ENCODE peak calls at places on chromosomes 13 and 19, in seven cellular contexts. E, P, J, S, H, K and C are unnamed samples. For H3K4me1, the result is how much of the 10 kb centered on the place peaks cover.

GRCh38 chr13:113166266-113166665 is 7.8 kb downstream of the PROZ start:
- DNase-seq in E (no peak), P (no peak), J (no peak), S (no peak), H (no peak), K (no peak), C (no peak)

GRCh38 chr13:71587193-71587592 is 279.8 kb downstream of the DACH1 start:
- DNase-seq in E (no peak), P (no peak), J (no peak), S (no peak), H (no peak), K (no peak), C (no peak)

GRCh38 chr13:62360609-62361008 is 945.0 kb upstream of the PCDH20 start:
- DNase-seq in E (no peak), P (no peak), J (no peak), S (no peak), H (no peak), K (no peak), C (no peak)

GRCh38 chr13:89113744-89114143 is 1442.6 kb downstream of the SLITRK5 start:
- DNase-seq in E (no peak), P (no peak), J (no peak), S (no peak), H (no peak), K (no peak), C (no peak)

GRCh38 chr19:56637976-56638555 is 4.9 kb upstream of the SMIM17 start:
- DNase-seq in E (peak), P (peak), J (peak), S (peak), H (no peak), K (peak), C (peak)

GRCh38 chr19:57362419-57362818 is 932 bp upstream of the TRAPPC2B start:
- DNase-seq in E (no peak), P (no peak), J (no peak), S (no peak), H (no peak), K (no peak), C (no peak)

GRCh38 chr13:103222683-103223082 is 156.5 kb upstream of the SLC10A2 start:
- DNase-seq in E (no peak), P (no peak), J (peak), S (no peak), H (no peak), K (no peak), C (no peak)

GRCh38 chr19:6412111-6412999 is 12.3 kb downstream of the KHSRP start:
- DNase-seq in E (peak), P (peak), J (no peak), S (peak), H (no peak), K (no peak), C (no peak)

GRCh38 chr19:17648097-17648660 is 40.0 kb downstream of the UNC13A start:
- DNase-seq in E (no peak), P (no peak), J (no peak), S (no peak), H (no peak), K (no peak), C (no peak)

GRCh38 chr19:2477141-2477710 is 1.3 kb downstream of the GADD45B start:
- DNase-seq in E (peak), P (peak), J (no peak), S (peak), H (no peak), K (peak), C (no peak)

GRCh38 chr19:1085676-1086442 is 9.3 kb downstream of the POLR2E start:
- DNase-seq in E (no peak), P (no peak), J (no peak), S (no peak), H (no peak), K (no peak), C (peak)

GRCh38 chr13:96575423-96576320 is 418.6 kb downstream of the OXGR1 start:
- DNase-seq in E (no peak), P (no peak), J (no peak), S (no peak), H (no peak), K (no peak), C (no peak)

GRCh38 chr13:80533175-80533574 is 192.2 kb upstream of the SPRY2 start:
- DNase-seq in E (no peak), P (no peak), J (no peak), S (no peak), H (no peak), K (no peak), C (no peak)

GRCh38 chr13:91132786-91133185 is 214.7 kb upstream of the MIR17HG start:
- DNase-seq in E (no peak), P (no peak), J (no peak), S (no peak), H (no peak), K (peak), C (no peak)

GRCh38 chr13:27954406-27954851 is 14.7 kb downstream of the CDX2 start:
- DNase-seq in E (peak), P (peak), J (no peak), S (peak), H (no peak), K (peak), C (no peak)

GRCh38 chr13:26280295-26280694 is 26.4 kb downstream of the CDK8 start:
- DNase-seq in E (no peak), P (no peak), J (peak), S (no peak), H (no peak), K (peak), C (no peak)

GRCh38 chr13:104854698-104855097 is 1680.8 kb downstream of the EFNB2 start:
- DNase-seq in E (no peak), P (no peak), J (no peak), S (no peak), H (no peak), K (no peak), C (no peak)

GRCh38 chr19:7744871-7745270 is 2.5 kb downstream of the CD209 start:
- DNase-seq in E (no peak), P (no peak), J (no peak), S (no peak), H (no peak), K (no peak), C (no peak)

GRCh38 chr19:6060600-6061391 is 49.5 kb downstream of the RFX2 start:
- DNase-seq in E (peak), P (peak), J (peak), S (peak), H (no peak), K (peak), C (no peak)

GRCh38 chr13:114131581-114132418 is 623 bp downstream of the RASA3 start:
- DNase-seq in E (no peak), P (no peak), J (peak), S (peak), H (no peak), K (peak), C (peak)

GRCh38 chr13:96781141-96781540 is 213.1 kb downstream of the OXGR1 start:
- DNase-seq in E (no peak), P (peak), J (no peak), S (no peak), H (peak), K (peak), C (no peak)

GRCh38 chr13:45413826-45414312 is 4.3 kb downstream of the SLC25A30 start:
- DNase-seq in E (no peak), P (no peak), J (no peak), S (no peak), H (no peak), K (peak), C (no peak)

GRCh38 chr19:7356899-7357627 is 8.3 kb downstream of the ARHGEF18 start:
- DNase-seq in E (no peak), P (no peak), J (no peak), S (no peak), H (no peak), K (no peak), C (no peak)

GRCh38 chr13:96632536-96633320 is 361.5 kb downstream of the OXGR1 start:
- DNase-seq in E (no peak), P (no peak), J (no peak), S (no peak), H (no peak), K (no peak), C (no peak)

GRCh38 chr19:23395041-23395721 is at the start of gene ZNF91:
- DNase-seq in E (peak), P (peak), J (peak), S (peak), H (peak), K (peak), C (peak)

GRCh38 chr13:43572601-43573360 is 214.0 kb downstream of the ENOX1 start:
- DNase-seq in E (no peak), P (no peak), J (peak), S (no peak), H (no peak), K (peak), C (peak)

GRCh38 chr19:58578430-58578925 is 5.3 kb upstream of the MZF1 start:
- DNase-seq in E (no peak), P (peak), J (no peak), S (no peak), H (no peak), K (no peak), C (no peak)

GRCh38 chr13:40969169-40969901 is 49.8 kb downstream of the ELF1 start:
- DNase-seq in E (no peak), P (no peak), J (no peak), S (no peak), H (no peak), K (no peak), C (no peak)
- H3K27ac ChIP-seq in E (no peak), P (no peak), J (no peak), S (no peak), H (no peak), K (no peak), C (no peak)

GRCh38 chr13:32199168-32199567 is 116.0 kb downstream of the ZAR1L start:
- DNase-seq in E (no peak), P (no peak), J (no peak), S (no peak), H (no peak), K (no peak), C (no peak)
- H3K4me1 ChIP-seq in E (under half), P (under half), J (under half), S (under half), H (under half), K (under half), C (under half)

GRCh38 chr13:21342699-21343442 is 116.2 kb downstream of the ZDHHC20 start:
- DNase-seq in E (no peak), P (no peak), J (no peak), S (no peak), H (no peak), K (no peak), C (no peak)
- H3K27ac ChIP-seq in E (no peak), P (no peak), J (no peak), S (no peak), H (no peak), K (no peak), C (no peak)

GRCh38 chr13:24267283-24267682 is 42.1 kb upstream of the C1QTNF9 start:
- DNase-seq in E (no peak), P (peak), J (no peak), S (no peak), H (no peak), K (peak), C (no peak)
- H3K4me1 ChIP-seq in E (under half), P (half or more), J (under half), S (half or more), H (under half), K (under half), C (under half)

DNA sequence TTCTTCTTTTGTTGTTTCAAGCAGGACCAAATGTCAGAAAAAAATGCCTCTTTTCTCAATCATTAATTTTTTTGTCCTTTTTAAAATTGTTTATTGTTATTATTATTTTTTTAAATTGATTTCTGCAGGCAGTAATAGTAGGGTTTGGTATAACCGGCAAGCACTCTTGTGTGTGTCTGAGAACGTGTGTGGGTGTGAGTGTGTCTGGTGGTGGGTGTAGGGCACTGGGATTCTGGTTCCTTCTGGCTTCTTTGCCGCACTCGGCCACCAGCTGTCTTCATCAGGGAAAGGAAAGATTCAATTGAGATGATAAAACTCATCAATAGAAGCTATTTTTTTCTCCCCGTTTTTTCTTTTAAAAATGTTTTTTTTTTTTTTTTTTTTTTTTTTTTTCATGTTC is 56.4 kb downstream of the IER2 start:
- DNase-seq in E (no peak), P (no peak), J (no peak), S (no peak), H (no peak), K (no peak), C (no peak)
- H3K27ac ChIP-seq in E (no peak), P (no peak), J (no peak), S (no peak), H (no peak), K (no peak), C (no peak)

GRCh38 chr13:23750383-23751121 is 138.6 kb downstream of the MIPEP start:
- DNase-seq in E (no peak), P (no peak), J (no peak), S (no peak), H (no peak), K (peak), C (no peak)

GRCh38 chr13:23749288-23749880 is 139.8 kb downstream of the MIPEP start:
- DNase-seq in E (no peak), P (no peak), J (no peak), S (no peak), H (no peak), K (no peak), C (no peak)

GRCh38 chr13:23748109-23748508 is 141.1 kb downstream of the MIPEP start:
- DNase-seq in E (no peak), P (no peak), J (no peak), S (no peak), H (no peak), K (no peak), C (no peak)

GRCh38 chr13:23751195-23751594 is 138.0 kb downstream of the MIPEP start:
- DNase-seq in E (no peak), P (no peak), J (no peak), S (no peak), H (no peak), K (peak), C (no peak)

GRCh38 chr13:23748591-23748990 is 140.6 kb downstream of the MIPEP start:
- DNase-seq in E (no peak), P (no peak), J (no peak), S (no peak), H (no peak), K (no peak), C (no peak)
- H3K4me1 ChIP-seq in E (under half), P (under half), J (under half), S (under half), H (under half), K (under half), C (under half)

GRCh38 chr19:49549045-49549444 is 21.2 kb downstream of the RCN3 start:
- DNase-seq in E (peak), P (no peak), J (no peak), S (no peak), H (no peak), K (no peak), C (no peak)

GRCh38 chr19:49544154-49544553 is 16.4 kb downstream of the RCN3 start:
- DNase-seq in E (no peak), P (no peak), J (no peak), S (no peak), H (no peak), K (no peak), C (no peak)

GRCh38 chr19:49551531-49551930 is 23.7 kb downstream of the RCN3 start:
- DNase-seq in E (no peak), P (no peak), J (no peak), S (no peak), H (no peak), K (no peak), C (no peak)

GRCh38 chr19:49543032-49543431 is 15.2 kb downstream of the RCN3 start:
- DNase-seq in E (no peak), P (no peak), J (no peak), S (no peak), H (no peak), K (no peak), C (no peak)

GRCh38 chr19:49546825-49547565 is 19.2 kb downstream of the RCN3 start:
- DNase-seq in E (peak), P (peak), J (peak), S (peak), H (peak), K (peak), C (peak)
- H3K27ac ChIP-seq in E (peak), P (no peak), J (no peak), S (peak), H (peak), K (no peak), C (peak)

GRCh38 chr19:3612330-3612729 is 5.7 kb upstream of the TBXA2R start:
- DNase-seq in E (no peak), P (no peak), J (no peak), S (no peak), H (no peak), K (no peak), C (no peak)
- H3K4me1 ChIP-seq in E (under half), P (under half), J (under half), S (under half), H (under half), K (under half), C (under half)